ENCODE peak calls at places on chromosomes 12 and 14, in seven cellular contexts. One of them, this sample, is unnamed.

GRCh38 chr12:132152411-132152821 is 8.2 kb downstream of the NOC4L start:
- DNase-seq in A549: no peak
- DNase-seq in HL-60: no peak
- DNase-seq in HCT116: no peak
- DNase-seq in Peyer's patch: no peak
- DNase-seq in fibroblast of lung: no peak
- DNase-seq in CD8-positive, alpha-beta T cell: no peak
- DNase-seq in this sample: no peak

GRCh38 chr12:113252494-113252893 is 31.2 kb downstream of the TPCN1 start:
- DNase-seq in A549: no peak
- DNase-seq in fibroblast of lung: no peak
- DNase-seq in HCT116: no peak
- DNase-seq in Peyer's patch: no peak
- DNase-seq in CD8-positive, alpha-beta T cell: no peak
- DNase-seq in HL-60: no peak
- DNase-seq in this sample: no peak

GRCh38 chr14:59208224-59208814 is 19.9 kb downstream of the DAAM1 start:
- DNase-seq in A549: no peak
- DNase-seq in CD8-positive, alpha-beta T cell: no peak
- DNase-seq in fibroblast of lung: peak; percentile 93
- DNase-seq in HCT116: no peak
- DNase-seq in HL-60: no peak
- DNase-seq in Peyer's patch: no peak
- DNase-seq in this sample: no peak

GRCh38 chr12:5499566-5500325 is 67.8 kb downstream of the NTF3 start:
- DNase-seq in HCT116: no peak
- DNase-seq in Peyer's patch: no peak
- DNase-seq in A549: no peak
- DNase-seq in fibroblast of lung: peak; percentile 70
- DNase-seq in CD8-positive, alpha-beta T cell: no peak
- DNase-seq in HL-60: no peak
- DNase-seq in this sample: no peak

GRCh38 chr14:71225108-71225507 is 317.8 kb downstream of the PCNX1 start:
- DNase-seq in fibroblast of lung: no peak
- DNase-seq in HCT116: no peak
- DNase-seq in A549: no peak
- DNase-seq in CD8-positive, alpha-beta T cell: no peak
- DNase-seq in Peyer's patch: no peak
- DNase-seq in HL-60: no peak
- DNase-seq in this sample: no peak

GRCh38 chr12:98595152-98595988 is 1.9 kb downstream of the SLC25A3 start:
- DNase-seq in HL-60: no peak
- DNase-seq in HCT116: no peak
- DNase-seq in fibroblast of lung: peak; percentile 81
- DNase-seq in Peyer's patch: no peak
- DNase-seq in A549: no peak
- DNase-seq in CD8-positive, alpha-beta T cell: no peak
- DNase-seq in this sample: no peak

GRCh38 chr12:8992086-8992409 is 2.7 kb downstream of the KLRG1 start:
- DNase-seq in CD8-positive, alpha-beta T cell: no peak
- DNase-seq in fibroblast of lung: no peak
- DNase-seq in Peyer's patch: no peak
- DNase-seq in A549: no peak
- DNase-seq in HCT116: no peak
- DNase-seq in HL-60: no peak
- DNase-seq in this sample: no peak

GRCh38 chr12:83462419-83462818 is 775.7 kb downstream of the TMTC2 start:
- DNase-seq in fibroblast of lung: no peak
- DNase-seq in CD8-positive, alpha-beta T cell: no peak
- DNase-seq in A549: no peak
- DNase-seq in HCT116: peak; percentile 4
- DNase-seq in HL-60: no peak
- DNase-seq in Peyer's patch: no peak
- DNase-seq in this sample: no peak

GRCh38 chr12:78725951-78726550 is 138.5 kb upstream of the SYT1 start:
- DNase-seq in Peyer's patch: no peak
- DNase-seq in HL-60: no peak
- DNase-seq in A549: no peak
- DNase-seq in HCT116: no peak
- DNase-seq in fibroblast of lung: no peak
- DNase-seq in CD8-positive, alpha-beta T cell: no peak
- DNase-seq in this sample: no peak

GRCh38 chr12:121812320-121812871 is 8.6 kb downstream of the SETD1B start:
- DNase-seq in fibroblast of lung: peak; percentile 68
- DNase-seq in HCT116: no peak
- DNase-seq in HL-60: no peak
- DNase-seq in Peyer's patch: no peak
- DNase-seq in A549: peak; percentile 82
- DNase-seq in CD8-positive, alpha-beta T cell: no peak
- DNase-seq in this sample: peak; percentile 29

GRCh38 chr12:111598637-111599458 is at the start of gene ATXN2:
- DNase-seq in HL-60: peak; percentile 45
- DNase-seq in A549: no peak
- DNase-seq in CD8-positive, alpha-beta T cell: no peak
- DNase-seq in fibroblast of lung: no peak
- DNase-seq in HCT116: no peak
- DNase-seq in Peyer's patch: peak; percentile 49
- DNase-seq in this sample: peak; percentile 53

GRCh38 chr12:77957034-77957433 is 126.3 kb downstream of the NAV3 start:
- DNase-seq in HCT116: no peak
- DNase-seq in fibroblast of lung: no peak
- DNase-seq in CD8-positive, alpha-beta T cell: no peak
- DNase-seq in Peyer's patch: no peak
- DNase-seq in A549: no peak
- DNase-seq in HL-60: no peak
- DNase-seq in this sample: no peak

GRCh38 chr12:107441906-107442305 is 243.7 kb upstream of the PWP1 start:
- DNase-seq in A549: no peak
- DNase-seq in CD8-positive, alpha-beta T cell: no peak
- DNase-seq in HCT116: no peak
- DNase-seq in HL-60: no peak
- DNase-seq in fibroblast of lung: peak; percentile 46
- DNase-seq in Peyer's patch: no peak
- DNase-seq in this sample: no peak

GRCh38 chr12:52228931-52229330 is 4.1 kb upstream of the KRT7 start:
- DNase-seq in CD8-positive, alpha-beta T cell: no peak
- DNase-seq in HL-60: no peak
- DNase-seq in Peyer's patch: no peak
- DNase-seq in fibroblast of lung: no peak
- DNase-seq in A549: no peak
- DNase-seq in HCT116: no peak
- DNase-seq in this sample: no peak

GRCh38 chr12:132164426-132164825 is 20.2 kb downstream of the NOC4L start:
- DNase-seq in A549: no peak
- DNase-seq in HCT116: no peak
- DNase-seq in fibroblast of lung: no peak
- DNase-seq in Peyer's patch: no peak
- DNase-seq in HL-60: no peak
- DNase-seq in CD8-positive, alpha-beta T cell: no peak
- DNase-seq in this sample: no peak

DNA sequence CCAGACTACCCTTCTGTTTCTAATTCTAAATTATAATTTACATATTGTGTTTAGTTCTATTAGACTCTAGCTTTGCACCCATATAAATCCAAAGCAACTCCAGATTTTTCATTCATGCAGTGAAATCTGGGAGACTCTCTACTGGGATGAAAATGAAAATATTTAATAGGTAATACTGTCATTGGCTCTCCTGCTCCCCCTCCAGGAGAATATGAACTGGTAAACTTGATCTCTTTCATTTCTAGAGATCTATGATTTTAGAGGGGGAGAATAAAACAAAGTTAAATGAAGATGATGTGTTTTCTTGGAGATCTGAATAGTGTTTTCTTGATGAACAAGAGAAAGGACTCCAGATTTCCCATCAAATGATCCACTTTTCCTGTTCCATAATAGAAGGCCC is 104.3 kb upstream of the TMCC3 start:
- DNase-seq in HL-60: no peak
- DNase-seq in fibroblast of lung: no peak
- DNase-seq in Peyer's patch: no peak
- DNase-seq in A549: no peak
- DNase-seq in CD8-positive, alpha-beta T cell: no peak
- DNase-seq in HCT116: no peak
- DNase-seq in this sample: no peak
- TF ChIP-seq CTCF in HL-60: no peak
- TF ChIP-seq CTCF in fibroblast of lung: peak; percentile 46
- TF ChIP-seq CTCF in Peyer's patch: no peak
- TF ChIP-seq CTCF in A549: peak; percentile 10
- TF ChIP-seq CTCF in CD8-positive, alpha-beta T cell: no peak
- TF ChIP-seq CTCF in HCT116: peak; percentile 29
- TF ChIP-seq CTCF in this sample: no peak

GRCh38 chr12:108563804-108564151 is 1.4 kb downstream of the ISCU start:
- DNase-seq in HL-60: no peak
- DNase-seq in Peyer's patch: no peak
- DNase-seq in HCT116: no peak
- DNase-seq in CD8-positive, alpha-beta T cell: no peak
- DNase-seq in A549: no peak
- DNase-seq in fibroblast of lung: no peak
- DNase-seq in this sample: no peak
- H3K27ac ChIP-seq in HL-60: no peak overlapping the region
- H3K27ac ChIP-seq in Peyer's patch: no peak overlapping the region
- H3K27ac ChIP-seq in HCT116: no peak overlapping the region
- H3K27ac ChIP-seq in CD8-positive, alpha-beta T cell: no peak overlapping the region
- H3K27ac ChIP-seq in A549: peak overlapping the region; percentile 95
- H3K27ac ChIP-seq in fibroblast of lung: no peak overlapping the region
- H3K27ac ChIP-seq in this sample: peak overlapping the region; percentile 94

DNA sequence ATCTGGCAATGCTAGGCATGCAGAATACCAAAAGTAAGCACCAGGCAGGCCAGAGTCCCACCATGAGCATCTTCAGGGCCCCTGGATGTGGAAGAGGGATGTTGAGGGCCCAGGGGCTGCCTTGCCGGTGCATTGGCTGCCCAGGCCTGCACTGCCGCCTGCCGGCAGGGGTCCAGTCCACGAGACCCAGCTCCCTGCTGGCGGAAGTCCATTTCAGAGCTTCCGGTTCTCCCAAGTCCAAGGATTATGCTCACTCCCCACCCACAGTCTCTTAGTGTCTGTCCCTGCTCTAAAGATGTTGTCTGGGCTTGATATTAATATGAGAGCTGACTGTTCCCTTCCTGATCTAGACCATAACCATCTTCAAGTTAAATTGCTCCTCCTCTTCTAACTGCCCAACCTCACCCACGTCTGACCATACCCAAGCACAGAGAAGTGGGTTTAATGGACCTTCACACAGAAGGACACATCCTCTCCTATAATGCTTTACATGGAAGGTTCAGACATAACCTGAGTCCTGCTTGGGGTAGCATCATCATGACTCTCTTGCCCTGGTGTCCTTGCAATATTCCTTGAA is 117.4 kb downstream of the DAD1 start:
- DNase-seq in fibroblast of lung: peak; percentile 50
- DNase-seq in HCT116: peak; percentile 19
- DNase-seq in CD8-positive, alpha-beta T cell: no peak
- DNase-seq in A549: peak; percentile 46
- DNase-seq in Peyer's patch: no peak
- DNase-seq in HL-60: no peak
- DNase-seq in this sample: no peak
- TF ChIP-seq CTCF in fibroblast of lung: peak; percentile 63
- TF ChIP-seq CTCF in HCT116: peak; percentile 60
- TF ChIP-seq CTCF in CD8-positive, alpha-beta T cell: no peak
- TF ChIP-seq CTCF in A549: peak; percentile 40
- TF ChIP-seq CTCF in Peyer's patch: no peak
- TF ChIP-seq CTCF in HL-60: peak; percentile 74
- TF ChIP-seq CTCF in this sample: no peak

GRCh38 chr14:62017651-62018230 is 255.5 kb downstream of the SNAPC1 start:
- DNase-seq in HCT116: no peak
- DNase-seq in A549: no peak
- DNase-seq in fibroblast of lung: no peak
- DNase-seq in Peyer's patch: no peak
- DNase-seq in CD8-positive, alpha-beta T cell: no peak
- DNase-seq in HL-60: no peak
- DNase-seq in this sample: no peak
- H3K27ac ChIP-seq in HCT116: no peak overlapping the region
- H3K27ac ChIP-seq in A549: no peak overlapping the region
- H3K27ac ChIP-seq in fibroblast of lung: no peak overlapping the region
- H3K27ac ChIP-seq in Peyer's patch: no peak overlapping the region
- H3K27ac ChIP-seq in CD8-positive, alpha-beta T cell: no peak overlapping the region
- H3K27ac ChIP-seq in HL-60: no peak overlapping the region
- H3K27ac ChIP-seq in this sample: no peak overlapping the region

GRCh38 chr12:71938728-71939385 is at the start of gene TPH2:
- DNase-seq in HL-60: peak; percentile 21
- DNase-seq in HCT116: peak; percentile 31
- DNase-seq in Peyer's patch: no peak
- DNase-seq in CD8-positive, alpha-beta T cell: no peak
- DNase-seq in fibroblast of lung: peak; percentile 56
- DNase-seq in A549: peak; percentile 61
- DNase-seq in this sample: peak; percentile 6
- TF ChIP-seq CTCF in HL-60: peak; percentile 26
- TF ChIP-seq CTCF in HCT116: peak; percentile 74
- TF ChIP-seq CTCF in Peyer's patch: no peak
- TF ChIP-seq CTCF in CD8-positive, alpha-beta T cell: no peak
- TF ChIP-seq CTCF in fibroblast of lung: peak; percentile 76
- TF ChIP-seq CTCF in A549: peak; percentile 30
- TF ChIP-seq CTCF in this sample: no peak

GRCh38 chr14:31092160-31092708 is 66.1 kb upstream of the STRN3 start:
- DNase-seq in Peyer's patch: no peak
- DNase-seq in A549: no peak
- DNase-seq in CD8-positive, alpha-beta T cell: no peak
- DNase-seq in HCT116: no peak
- DNase-seq in HL-60: no peak
- DNase-seq in fibroblast of lung: no peak
- DNase-seq in this sample: no peak
- H3K27ac ChIP-seq in Peyer's patch: peak overlapping the region; percentile 73
- H3K27ac ChIP-seq in A549: no peak overlapping the region
- H3K27ac ChIP-seq in CD8-positive, alpha-beta T cell: no peak overlapping the region
- H3K27ac ChIP-seq in HCT116: no peak overlapping the region
- H3K27ac ChIP-seq in HL-60: no peak overlapping the region
- H3K27ac ChIP-seq in fibroblast of lung: no peak overlapping the region
- H3K27ac ChIP-seq in this sample: no peak overlapping the region